ENCODE peak calls at places on chromosomes 1 and 21, in seven cellular contexts. One of them, this sample, is unnamed.

GRCh38 chr1:91018006-91018405 is 3.8 kb downstream of the ZNF644 start:
- DNase-seq in cardiac muscle cell: no peak
- DNase-seq in HT1080: no peak
- DNase-seq in Peyer's patch: no peak
- DNase-seq in AG04450: no peak
- DNase-seq in brain microvascular endothelial cell: no peak
- DNase-seq in BJ: no peak
- DNase-seq in this sample: no peak

GRCh38 chr21:40227111-40227510 is 359.9 kb downstream of the PCP4 start:
- DNase-seq in cardiac muscle cell: no peak
- DNase-seq in HT1080: peak
- DNase-seq in Peyer's patch: no peak
- DNase-seq in AG04450: no peak
- DNase-seq in brain microvascular endothelial cell: no peak
- DNase-seq in BJ: no peak
- DNase-seq in this sample: no peak

GRCh38 chr1:77888071-77888428 is 374 bp upstream of the NEXN start:
- DNase-seq in cardiac muscle cell: no peak
- DNase-seq in HT1080: peak
- DNase-seq in Peyer's patch: no peak
- DNase-seq in AG04450: peak
- DNase-seq in brain microvascular endothelial cell: peak
- DNase-seq in BJ: peak
- DNase-seq in this sample: no peak

GRCh38 chr1:228898582-228898992 is 163.3 kb downstream of the RHOU start:
- DNase-seq in cardiac muscle cell: peak
- DNase-seq in HT1080: no peak
- DNase-seq in Peyer's patch: no peak
- DNase-seq in AG04450: no peak
- DNase-seq in brain microvascular endothelial cell: no peak
- DNase-seq in BJ: no peak
- DNase-seq in this sample: no peak

GRCh38 chr21:35683620-35684019 is 376.7 kb downstream of the SETD4 start:
- DNase-seq in cardiac muscle cell: no peak
- DNase-seq in HT1080: no peak
- DNase-seq in Peyer's patch: no peak
- DNase-seq in AG04450: no peak
- DNase-seq in brain microvascular endothelial cell: no peak
- DNase-seq in BJ: no peak
- DNase-seq in this sample: no peak

GRCh38 chr1:243483084-243483845 is 227.4 kb downstream of the SDCCAG8 start:
- DNase-seq in cardiac muscle cell: peak
- DNase-seq in HT1080: no peak
- DNase-seq in Peyer's patch: no peak
- DNase-seq in AG04450: no peak
- DNase-seq in brain microvascular endothelial cell: no peak
- DNase-seq in BJ: no peak
- DNase-seq in this sample: peak

GRCh38 chr1:207025144-207025880 is 7.2 kb downstream of the C1orf116 start:
- DNase-seq in cardiac muscle cell: peak
- DNase-seq in HT1080: peak
- DNase-seq in Peyer's patch: peak
- DNase-seq in AG04450: no peak
- DNase-seq in brain microvascular endothelial cell: no peak
- DNase-seq in BJ: no peak
- DNase-seq in this sample: no peak

GRCh38 chr1:202149566-202149965 is 5.0 kb upstream of the ARL8A start:
- DNase-seq in cardiac muscle cell: no peak
- DNase-seq in HT1080: no peak
- DNase-seq in Peyer's patch: no peak
- DNase-seq in AG04450: no peak
- DNase-seq in brain microvascular endothelial cell: no peak
- DNase-seq in BJ: no peak
- DNase-seq in this sample: no peak

GRCh38 chr21:44932366-44933181 is 7.3 kb upstream of the SLX9 start:
- DNase-seq in cardiac muscle cell: peak
- DNase-seq in HT1080: no peak
- DNase-seq in Peyer's patch: no peak
- DNase-seq in AG04450: no peak
- DNase-seq in brain microvascular endothelial cell: no peak
- DNase-seq in BJ: no peak
- DNase-seq in this sample: no peak

GRCh38 chr1:47232187-47232874 is at the start of gene TAL1:
- DNase-seq in cardiac muscle cell: peak
- DNase-seq in HT1080: no peak
- DNase-seq in Peyer's patch: no peak
- DNase-seq in AG04450: no peak
- DNase-seq in brain microvascular endothelial cell: no peak
- DNase-seq in BJ: no peak
- DNase-seq in this sample: no peak

GRCh38 chr1:246689409-246689997 is 34.7 kb upstream of the SCCPDH start:
- DNase-seq in cardiac muscle cell: peak
- DNase-seq in HT1080: peak
- DNase-seq in Peyer's patch: peak
- DNase-seq in AG04450: peak
- DNase-seq in brain microvascular endothelial cell: peak
- DNase-seq in BJ: no peak
- DNase-seq in this sample: peak

GRCh38 chr1:6924891-6925290 is 139.6 kb downstream of the CAMTA1 start:
- DNase-seq in cardiac muscle cell: peak
- DNase-seq in HT1080: no peak
- DNase-seq in Peyer's patch: no peak
- DNase-seq in AG04450: no peak
- DNase-seq in brain microvascular endothelial cell: no peak
- DNase-seq in BJ: no peak
- DNase-seq in this sample: no peak

GRCh38 chr1:25727819-25728286 is 72.1 kb upstream of the SELENON start:
- DNase-seq in cardiac muscle cell: peak
- DNase-seq in HT1080: no peak
- DNase-seq in Peyer's patch: peak
- DNase-seq in AG04450: no peak
- DNase-seq in brain microvascular endothelial cell: no peak
- DNase-seq in BJ: no peak
- DNase-seq in this sample: no peak

GRCh38 chr1:20615946-20616345 is 17.3 kb upstream of the PINK1 start:
- DNase-seq in cardiac muscle cell: no peak
- DNase-seq in HT1080: no peak
- DNase-seq in Peyer's patch: no peak
- DNase-seq in AG04450: no peak
- DNase-seq in brain microvascular endothelial cell: no peak
- DNase-seq in BJ: no peak
- DNase-seq in this sample: no peak

This sample was measured in neuronal stem cell.